ENCODE peak calls at places on chromosomes 4 and X, in six cellular contexts. One of them, this sample, is unnamed.

GRCh38 chr4:3248811-3249661 is at the start of gene MSANTD1:
- DNase-seq in H1: no peak
- DNase-seq in H9: no peak
- DNase-seq in mesenchymal stem cell: peak
- DNase-seq in IMR-90: peak
- DNase-seq in trophoblast cell: peak
- DNase-seq in this sample: no peak

GRCh38 chrX:119488749-119489148 is 20.5 kb downstream of the SLC25A5 start:
- DNase-seq in H1: peak
- DNase-seq in H9: no peak
- DNase-seq in mesenchymal stem cell: peak
- DNase-seq in IMR-90: peak
- DNase-seq in trophoblast cell: peak
- DNase-seq in this sample: no peak

GRCh38 chr4:128241425-128241913 is 46.1 kb downstream of the PGRMC2 start:
- DNase-seq in H1: no peak
- DNase-seq in H9: no peak
- DNase-seq in mesenchymal stem cell: peak
- DNase-seq in IMR-90: peak
- DNase-seq in trophoblast cell: peak
- DNase-seq in this sample: no peak

GRCh38 chr4:98938386-98938785 is 9.5 kb upstream of the EIF4E start:
- DNase-seq in H1: no peak
- DNase-seq in H9: no peak
- DNase-seq in mesenchymal stem cell: peak
- DNase-seq in IMR-90: peak
- DNase-seq in trophoblast cell: peak
- DNase-seq in this sample: no peak

GRCh38 chr4:159390648-159391047 is 287.8 kb downstream of the RAPGEF2 start:
- DNase-seq in H1: no peak
- DNase-seq in H9: no peak
- DNase-seq in mesenchymal stem cell: peak
- DNase-seq in IMR-90: peak
- DNase-seq in trophoblast cell: no peak
- DNase-seq in this sample: no peak

GRCh38 chr4:144410230-144410783 is 235.6 kb upstream of the HHIP start:
- DNase-seq in H1: no peak
- DNase-seq in H9: no peak
- DNase-seq in mesenchymal stem cell: no peak
- DNase-seq in IMR-90: no peak
- DNase-seq in trophoblast cell: no peak
- DNase-seq in this sample: no peak

GRCh38 chr4:151031831-151032605 is 16.9 kb upstream of the LRBA start:
- DNase-seq in H1: no peak
- DNase-seq in H9: no peak
- DNase-seq in mesenchymal stem cell: peak
- DNase-seq in IMR-90: peak
- DNase-seq in trophoblast cell: peak
- DNase-seq in this sample: no peak

GRCh38 chrX:128975716-128976115 is 547.6 kb downstream of the SMARCA1 start:
- DNase-seq in H1: peak
- DNase-seq in H9: peak
- DNase-seq in mesenchymal stem cell: peak
- DNase-seq in IMR-90: no peak
- DNase-seq in trophoblast cell: peak
- DNase-seq in this sample: peak

GRCh38 chrX:16970977-16971376 is 24.5 kb downstream of the REPS2 start:
- DNase-seq in H1: no peak
- DNase-seq in H9: no peak
- DNase-seq in mesenchymal stem cell: peak
- DNase-seq in IMR-90: peak
- DNase-seq in trophoblast cell: peak
- DNase-seq in this sample: no peak

GRCh38 chr4:68249434-68249833 is 3.9 kb upstream of the TMPRSS11B start:
- DNase-seq in H1: no peak
- DNase-seq in H9: no peak
- DNase-seq in mesenchymal stem cell: no peak
- DNase-seq in IMR-90: no peak
- DNase-seq in trophoblast cell: no peak
- DNase-seq in this sample: no peak

GRCh38 chrX:28854637-28855036 is 267.4 kb downstream of the IL1RAPL1 start:
- DNase-seq in H1: no peak
- DNase-seq in H9: no peak
- DNase-seq in mesenchymal stem cell: no peak
- DNase-seq in IMR-90: peak
- DNase-seq in trophoblast cell: no peak
- DNase-seq in this sample: no peak

GRCh38 chr4:139889194-139889762 is 223.7 kb downstream of the MGST2 start:
- DNase-seq in H1: no peak
- DNase-seq in H9: no peak
- DNase-seq in mesenchymal stem cell: no peak
- DNase-seq in IMR-90: no peak
- DNase-seq in trophoblast cell: peak
- DNase-seq in this sample: no peak

GRCh38 chr4:37995981-37996770 is 36.0 kb downstream of the PTTG2 start:
- DNase-seq in H1: peak
- DNase-seq in H9: no peak
- DNase-seq in mesenchymal stem cell: no peak
- DNase-seq in IMR-90: no peak
- DNase-seq in trophoblast cell: peak
- DNase-seq in this sample: no peak

GRCh38 chr4:118557298-118557851 is 127.8 kb upstream of the METTL14 start:
- DNase-seq in H1: no peak
- DNase-seq in H9: no peak
- DNase-seq in mesenchymal stem cell: peak
- DNase-seq in IMR-90: peak
- DNase-seq in trophoblast cell: no peak
- DNase-seq in this sample: no peak

GRCh38 chr4:73606465-73606974 is 13.7 kb downstream of the RASSF6 start:
- DNase-seq in H1: no peak
- DNase-seq in H9: no peak
- DNase-seq in mesenchymal stem cell: no peak
- DNase-seq in IMR-90: no peak
- DNase-seq in trophoblast cell: no peak
- DNase-seq in this sample: no peak

GRCh38 chr4:181854142-181854541 is 389.1 kb upstream of the TENM3 start:
- DNase-seq in H1: no peak
- DNase-seq in H9: no peak
- DNase-seq in mesenchymal stem cell: no peak
- DNase-seq in IMR-90: no peak
- DNase-seq in trophoblast cell: peak
- DNase-seq in this sample: no peak

GRCh38 chrX:150572206-150572605 is 3.8 kb downstream of the MTM1 start:
- DNase-seq in H1: no peak
- DNase-seq in H9: no peak
- DNase-seq in mesenchymal stem cell: no peak
- DNase-seq in IMR-90: no peak
- DNase-seq in trophoblast cell: peak
- DNase-seq in this sample: no peak

GRCh38 chrX:110383414-110383813 is 24.8 kb downstream of the RTL9 start:
- DNase-seq in H1: no peak
- DNase-seq in H9: no peak
- DNase-seq in mesenchymal stem cell: peak
- DNase-seq in IMR-90: peak
- DNase-seq in trophoblast cell: peak
- DNase-seq in this sample: no peak

GRCh38 chr4:110620352-110621327 is 2.2 kb downstream of the PITX2 start:
- DNase-seq in H1: peak
- DNase-seq in H9: peak
- DNase-seq in mesenchymal stem cell: peak
- DNase-seq in IMR-90: no peak
- DNase-seq in trophoblast cell: no peak
- DNase-seq in this sample: peak

GRCh38 chr4:9608300-9608699 is 164.1 kb downstream of the DEFB131A start:
- DNase-seq in H1: no peak
- DNase-seq in H9: no peak
- DNase-seq in mesenchymal stem cell: no peak
- DNase-seq in IMR-90: no peak
- DNase-seq in trophoblast cell: no peak
- DNase-seq in this sample: no peak

GRCh38 chr4:25722964-25723363 is 67.3 kb downstream of the SLC34A2 start:
- DNase-seq in H1: no peak
- DNase-seq in H9: no peak
- DNase-seq in mesenchymal stem cell: no peak
- DNase-seq in IMR-90: no peak
- DNase-seq in trophoblast cell: peak
- DNase-seq in this sample: no peak

GRCh38 chrX:132041016-132041415 is 17.9 kb downstream of the STK26 start:
- DNase-seq in H1: no peak
- DNase-seq in H9: no peak
- DNase-seq in mesenchymal stem cell: peak
- DNase-seq in IMR-90: no peak
- DNase-seq in trophoblast cell: peak
- DNase-seq in this sample: no peak

GRCh38 chr4:184386271-184386781 is 88.0 kb downstream of the IRF2 start:
- DNase-seq in H1: no peak
- DNase-seq in H9: peak
- DNase-seq in mesenchymal stem cell: no peak
- DNase-seq in IMR-90: no peak
- DNase-seq in trophoblast cell: no peak
- DNase-seq in this sample: no peak

GRCh38 chrX:145213504-145213903 is 33.8 kb upstream of the SPANXN1 start:
- DNase-seq in H1: no peak
- DNase-seq in H9: no peak
- DNase-seq in mesenchymal stem cell: no peak
- DNase-seq in IMR-90: no peak
- DNase-seq in trophoblast cell: peak
- DNase-seq in this sample: no peak

GRCh38 chrX:10014462-10015373 is 47.6 kb downstream of the CLDN34 start:
- DNase-seq in H1: peak
- DNase-seq in H9: peak
- DNase-seq in mesenchymal stem cell: peak
- DNase-seq in IMR-90: peak
- DNase-seq in trophoblast cell: peak
- DNase-seq in this sample: peak
- H2BK120ac ChIP-seq in H1: no peak
- H2BK120ac ChIP-seq in H9: no peak
- H2BK120ac ChIP-seq in mesenchymal stem cell: peak
- H2BK120ac ChIP-seq in IMR-90: peak
- H2BK120ac ChIP-seq in trophoblast cell: peak
- H2BK120ac ChIP-seq in this sample: no peak

DNA sequence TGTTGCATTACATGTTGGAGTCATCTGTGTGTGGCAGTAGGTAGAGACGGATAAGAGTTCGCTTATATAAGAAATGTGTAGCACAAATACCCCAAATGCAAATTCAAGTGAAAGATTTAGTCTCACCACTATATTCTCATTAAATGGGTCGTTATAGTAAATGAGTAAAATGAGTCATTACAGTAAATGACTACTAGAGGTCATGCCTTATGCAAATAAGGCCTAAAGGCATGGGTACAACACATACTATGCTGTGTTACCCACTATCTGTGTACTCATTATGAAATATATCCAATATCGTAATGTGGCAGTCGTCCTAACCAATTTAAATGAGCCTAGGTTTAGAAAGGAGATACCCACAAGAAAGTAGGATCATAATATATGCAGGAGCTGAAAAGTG is 1603.1 kb downstream of the C4orf33 start:
- DNase-seq in H1: no peak
- DNase-seq in H9: no peak
- DNase-seq in mesenchymal stem cell: no peak
- DNase-seq in IMR-90: no peak
- DNase-seq in trophoblast cell: no peak
- DNase-seq in this sample: no peak
- H3K14ac ChIP-seq in H1: no peak
- H3K14ac ChIP-seq in H9: no peak
- H3K14ac ChIP-seq in mesenchymal stem cell: no peak
- H3K14ac ChIP-seq in IMR-90: no peak
- H3K14ac ChIP-seq in trophoblast cell: no peak
- H3K14ac ChIP-seq in this sample: no peak

GRCh38 chrX:39773923-39774803 is 323.6 kb downstream of the BCOR start:
- DNase-seq in H1: no peak
- DNase-seq in H9: no peak
- DNase-seq in mesenchymal stem cell: peak
- DNase-seq in IMR-90: peak
- DNase-seq in trophoblast cell: no peak
- DNase-seq in this sample: no peak
- H3K4ac ChIP-seq in H1: peak
- H3K4ac ChIP-seq in H9: no peak
- H3K4ac ChIP-seq in mesenchymal stem cell: no peak
- H3K4ac ChIP-seq in IMR-90: no peak
- H3K4ac ChIP-seq in trophoblast cell: no peak
- H3K4ac ChIP-seq in this sample: no peak

GRCh38 chr4:183175631-183176232 is 76.7 kb downstream of the WWC2 start:
- DNase-seq in H1: no peak
- DNase-seq in H9: no peak
- DNase-seq in mesenchymal stem cell: no peak
- DNase-seq in IMR-90: peak
- DNase-seq in trophoblast cell: peak
- DNase-seq in this sample: no peak

GRCh38 chr4:183171484-183172267 is 72.6 kb downstream of the WWC2 start:
- DNase-seq in H1: no peak
- DNase-seq in H9: no peak
- DNase-seq in mesenchymal stem cell: no peak
- DNase-seq in IMR-90: peak
- DNase-seq in trophoblast cell: no peak
- DNase-seq in this sample: no peak

GRCh38 chr4:183170894-183171293 is 71.8 kb downstream of the WWC2 start:
- DNase-seq in H1: no peak
- DNase-seq in H9: no peak
- DNase-seq in mesenchymal stem cell: no peak
- DNase-seq in IMR-90: no peak
- DNase-seq in trophoblast cell: no peak
- DNase-seq in this sample: no peak

GRCh38 chr4:183172881-183173280 is 73.8 kb downstream of the WWC2 start:
- DNase-seq in H1: no peak
- DNase-seq in H9: no peak
- DNase-seq in mesenchymal stem cell: no peak
- DNase-seq in IMR-90: no peak
- DNase-seq in trophoblast cell: no peak
- DNase-seq in this sample: no peak

DNA sequence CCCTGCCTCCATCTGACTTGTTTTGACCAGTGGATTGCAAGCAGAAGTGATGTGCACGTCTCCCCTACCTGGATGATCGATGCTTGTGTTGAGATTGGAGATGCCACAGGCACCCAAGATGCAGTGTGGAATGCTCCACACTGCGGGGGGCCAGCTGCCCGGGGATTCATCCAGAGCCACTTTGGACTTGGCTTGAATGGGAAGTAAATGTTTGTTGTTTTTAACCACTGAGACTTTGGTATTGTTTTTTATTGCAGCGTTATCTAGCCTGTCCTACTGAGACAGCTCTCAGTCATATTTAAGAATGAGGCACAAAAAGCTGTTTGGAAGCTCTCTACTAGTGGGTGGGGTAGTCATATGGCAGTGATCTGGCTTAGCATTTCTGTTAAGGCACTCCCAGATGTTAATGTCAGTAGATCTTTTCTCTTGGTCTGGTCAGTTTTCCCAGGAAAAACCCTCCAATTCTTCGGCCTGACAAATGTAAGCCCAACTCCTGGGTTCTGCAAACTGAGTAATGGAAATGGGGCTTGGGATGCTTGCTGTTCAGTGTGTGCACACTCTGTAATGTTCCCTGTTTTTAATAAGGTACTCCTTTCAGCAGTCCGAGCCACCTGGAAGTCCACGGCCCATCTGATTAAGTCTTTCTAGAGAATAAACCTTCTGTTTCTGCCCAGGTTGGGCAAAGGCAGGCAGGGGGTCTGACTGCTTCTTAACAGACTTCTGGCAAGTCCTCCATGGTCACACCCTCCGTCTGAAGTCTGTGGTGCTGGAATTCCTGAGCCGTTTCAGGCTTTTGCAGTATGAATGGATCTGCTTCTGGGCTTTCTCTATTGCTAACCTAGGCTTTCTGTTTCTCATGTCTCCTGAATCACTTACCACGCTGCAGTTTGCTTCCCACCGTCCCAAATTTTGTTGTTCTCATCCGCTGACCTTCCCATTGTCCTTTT is 74.8 kb downstream of the WWC2 start:
- DNase-seq in H1: no peak
- DNase-seq in H9: peak
- DNase-seq in mesenchymal stem cell: peak
- DNase-seq in IMR-90: peak
- DNase-seq in trophoblast cell: no peak
- DNase-seq in this sample: peak
- H2BK120ac ChIP-seq in H1: no peak
- H2BK120ac ChIP-seq in H9: no peak
- H2BK120ac ChIP-seq in mesenchymal stem cell: no peak
- H2BK120ac ChIP-seq in IMR-90: peak
- H2BK120ac ChIP-seq in trophoblast cell: no peak
- H2BK120ac ChIP-seq in this sample: no peak

This sample was measured in neuronal stem cell.